ENCODE peak calls at places on chromosomes 6 and 20, in eight cellular contexts. P, V, I, D, X, R, B and S are unnamed samples.

GRCh38 chr6:85418059-85418458 is 31.8 kb upstream of the NT5E start:
- DNase-seq in P (no peak), V (peak), I (peak), D (no peak), X (no peak), R (no peak), B (no peak), S (no peak)

GRCh38 chr6:75275067-75275466 is 9.5 kb downstream of the TMEM30A start:
- DNase-seq in P (peak), V (peak), I (peak), D (no peak), X (no peak), R (no peak), B (no peak), S (no peak)

GRCh38 chr20:13142143-13142542 is 78.9 kb upstream of the ISM1 start:
- DNase-seq in P (no peak), V (no peak), I (no peak), D (no peak), X (no peak), R (no peak), B (no peak), S (no peak)

GRCh38 chr20:25484911-25485511 is 77.5 kb downstream of the GINS1 start:
- DNase-seq in P (peak), V (no peak), I (peak), D (no peak), X (peak), R (no peak), B (no peak), S (no peak)

GRCh38 chr6:27358786-27359185 is 29.8 kb upstream of the ZNF391 start:
- DNase-seq in P (no peak), V (no peak), I (no peak), D (no peak), X (no peak), R (no peak), B (no peak), S (no peak)

GRCh38 chr6:135044639-135045038 is 10.0 kb downstream of the HBS1L start:
- DNase-seq in P (no peak), V (no peak), I (no peak), D (no peak), X (no peak), R (no peak), B (no peak), S (no peak)

GRCh38 chr6:106488494-106489369 is 128.2 kb downstream of the CRYBG1 start:
- DNase-seq in P (no peak), V (peak), I (peak), D (no peak), X (no peak), R (no peak), B (no peak), S (no peak)

GRCh38 chr6:43532201-43532600 is 15.3 kb downstream of the POLR1C start:
- DNase-seq in P (no peak), V (peak), I (no peak), D (no peak), X (no peak), R (no peak), B (no peak), S (no peak)

GRCh38 chr20:4740774-4741431 is 19.2 kb downstream of the PRND start:
- DNase-seq in P (no peak), V (peak), I (peak), D (no peak), X (peak), R (peak), B (peak), S (no peak)

GRCh38 chr6:123182998-123183397 is 187.0 kb downstream of the CLVS2 start:
- DNase-seq in P (no peak), V (no peak), I (no peak), D (no peak), X (no peak), R (no peak), B (no peak), S (no peak)

GRCh38 chr6:3956054-3956453 is 106.9 kb downstream of the FAM50B start:
- DNase-seq in P (peak), V (no peak), I (peak), D (no peak), X (no peak), R (no peak), B (no peak), S (no peak)

GRCh38 chr6:24910331-24910849 is 25.4 kb downstream of the RIPOR2 start:
- DNase-seq in P (no peak), V (peak), I (peak), D (no peak), X (no peak), R (no peak), B (no peak), S (no peak)

GRCh38 chr6:3162565-3163247 is 5.4 kb upstream of the TUBB2A start:
- DNase-seq in P (no peak), V (peak), I (peak), D (no peak), X (peak), R (peak), B (peak), S (peak)

GRCh38 chr6:108117427-108118358 is 43.2 kb upstream of the OSTM1 start:
- DNase-seq in P (no peak), V (peak), I (peak), D (no peak), X (peak), R (no peak), B (peak), S (no peak)

GRCh38 chr6:32969685-32970412 is 1.5 kb downstream of the BRD2 start:
- DNase-seq in P (peak), V (peak), I (peak), D (no peak), X (peak), R (peak), B (peak), S (peak)

GRCh38 chr6:50978631-50979030 is 160.0 kb downstream of the TFAP2B start:
- DNase-seq in P (no peak), V (no peak), I (no peak), D (no peak), X (no peak), R (no peak), B (no peak), S (no peak)

GRCh38 chr20:35008411-35009342 is 53.0 kb downstream of the MYH7B start:
- DNase-seq in P (no peak), V (peak), I (no peak), D (no peak), X (no peak), R (peak), B (no peak), S (no peak)

GRCh38 chr6:7723041-7723447 is 2.9 kb upstream of the BMP6 start:
- DNase-seq in P (no peak), V (peak), I (peak), D (no peak), X (peak), R (peak), B (peak), S (peak)

GRCh38 chr6:37695273-37695672 is 2.4 kb downstream of the MDGA1 start:
- DNase-seq in P (no peak), V (no peak), I (no peak), D (no peak), X (no peak), R (no peak), B (no peak), S (no peak)

GRCh38 chr6:15441215-15441868 is 195.5 kb downstream of the JARID2 start:
- DNase-seq in P (no peak), V (peak), I (peak), D (no peak), X (peak), R (peak), B (peak), S (no peak)

GRCh38 chr6:135281227-135281626 is 100.1 kb downstream of the MYB start:
- DNase-seq in P (no peak), V (no peak), I (no peak), D (no peak), X (no peak), R (peak), B (no peak), S (no peak)

GRCh38 chr6:15916581-15916980 is 212.3 kb upstream of the MYLIP start:
- DNase-seq in P (no peak), V (no peak), I (no peak), D (no peak), X (no peak), R (no peak), B (no peak), S (no peak)

GRCh38 chr6:5541751-5542432 is 280.6 kb downstream of the FARS2 start:
- DNase-seq in P (peak), V (peak), I (peak), D (no peak), X (no peak), R (no peak), B (no peak), S (no peak)

GRCh38 chr20:34644951-34645350 is 31.9 kb downstream of the PIGU start:
- DNase-seq in P (no peak), V (no peak), I (no peak), D (no peak), X (no peak), R (no peak), B (no peak), S (no peak)

GRCh38 chr20:43838703-43839060 is 76.0 kb upstream of the TOX2 start:
- DNase-seq in P (no peak), V (no peak), I (no peak), D (no peak), X (no peak), R (no peak), B (no peak), S (no peak)

GRCh38 chr6:129212081-129212480 is 329.1 kb downstream of the LAMA2 start:
- DNase-seq in P (no peak), V (peak), I (peak), D (no peak), X (no peak), R (no peak), B (no peak), S (no peak)

GRCh38 chr6:84466521-84466920 is 239.1 kb upstream of the CEP162 start:
- DNase-seq in P (peak), V (peak), I (peak), D (no peak), X (no peak), R (no peak), B (peak), S (no peak)

GRCh38 chr6:167696261-167696660 is 130.4 kb upstream of the AFDN start:
- DNase-seq in P (no peak), V (no peak), I (no peak), D (no peak), X (no peak), R (no peak), B (no peak), S (no peak)

GRCh38 chr20:62359491-62360121 is 7.5 kb downstream of the LAMA5 start:
- DNase-seq in P (no peak), V (peak), I (peak), D (no peak), X (no peak), R (no peak), B (no peak), S (no peak)

GRCh38 chr6:29696147-29697129 is 15.5 kb upstream of the ZFP57 start:
- DNase-seq in P (no peak), V (peak), I (peak), D (no peak), X (peak), R (no peak), B (peak), S (no peak)

GRCh38 chr20:22810626-22811559 is 224.2 kb upstream of the SSTR4 start:
- DNase-seq in P (no peak), V (no peak), I (no peak), D (no peak), X (no peak), R (no peak), B (no peak), S (no peak)

GRCh38 chr20:5612476-5613291 is 137.5 kb upstream of the SHLD1 start:
- DNase-seq in P (no peak), V (peak), I (peak), D (no peak), X (no peak), R (no peak), B (no peak), S (no peak)

GRCh38 chr6:70700922-70701876 is 33.5 kb downstream of the SMAP1 start:
- DNase-seq in P (no peak), V (no peak), I (no peak), D (no peak), X (no peak), R (no peak), B (no peak), S (no peak)

GRCh38 chr6:82072113-82072512 is 175.4 kb downstream of the IBTK start:
- DNase-seq in P (no peak), V (peak), I (no peak), D (no peak), X (no peak), R (no peak), B (no peak), S (no peak)

GRCh38 chr6:14816106-14816864 is 429.6 kb upstream of the JARID2 start:
- DNase-seq in P (no peak), V (peak), I (peak), D (no peak), X (no peak), R (no peak), B (no peak), S (no peak)

GRCh38 chr20:1330075-1330830 is 1.3 kb upstream of the SDCBP2 start:
- DNase-seq in P (peak), V (peak), I (peak), D (peak), X (no peak), R (peak), B (no peak), S (no peak)
- H3K27ac ChIP-seq in P (peak), V (peak), I (no peak), D (peak), X (no peak), R (no peak), B (no peak), S (no peak)

GRCh38 chr6:31763617-31763940 is 1.1 kb downstream of the SAPCD1 start:
- DNase-seq in P (no peak), V (peak), I (peak), D (no peak), X (no peak), R (no peak), B (no peak), S (no peak)

GRCh38 chr6:31761343-31761742 is 1.1 kb upstream of the SAPCD1 start:
- DNase-seq in P (no peak), V (no peak), I (no peak), D (no peak), X (no peak), R (no peak), B (no peak), S (no peak)

GRCh38 chr6:31762878-31763616 is 591 bp downstream of the SAPCD1 start:
- DNase-seq in P (no peak), V (no peak), I (no peak), D (no peak), X (no peak), R (no peak), B (no peak), S (no peak)

GRCh38 chr6:31760790-31761189 is 1.7 kb upstream of the SAPCD1 start:
- DNase-seq in P (no peak), V (no peak), I (no peak), D (no peak), X (no peak), R (no peak), B (no peak), S (no peak)

DNA sequence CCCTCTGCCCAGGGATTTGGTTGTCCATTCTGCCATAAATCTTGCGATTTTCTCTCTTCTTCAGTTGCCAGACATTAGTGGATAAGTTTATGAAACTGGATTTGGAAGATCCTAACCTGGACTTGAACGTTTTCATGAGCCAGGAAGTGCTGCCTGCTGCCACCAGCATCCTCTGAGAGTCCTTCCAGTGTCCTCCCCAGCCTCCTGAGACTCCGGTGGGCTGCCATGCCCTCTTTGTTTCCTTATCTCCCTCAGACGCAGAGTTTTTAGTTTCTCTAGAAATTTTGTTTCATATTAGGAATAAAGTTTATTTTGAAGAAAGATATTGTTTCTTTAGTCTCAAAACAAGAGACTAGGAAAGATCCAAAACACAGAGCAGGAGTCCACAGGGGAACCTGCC is at the start of gene SAPCD1:
- DNase-seq in P (no peak), V (no peak), I (no peak), D (no peak), X (no peak), R (no peak), B (no peak), S (no peak)
- H3K27ac ChIP-seq in P (no peak), V (no peak), I (no peak), D (no peak), X (no peak), R (no peak), B (no peak), S (no peak)

GRCh38 chr20:8361008-8361652 is 229.1 kb downstream of the PLCB1 start:
- DNase-seq in P (no peak), V (peak), I (peak), D (peak), X (no peak), R (no peak), B (no peak), S (no peak)
- H3K27ac ChIP-seq in P (no peak), V (no peak), I (no peak), D (no peak), X (no peak), R (no peak), B (no peak), S (no peak)

DNA sequence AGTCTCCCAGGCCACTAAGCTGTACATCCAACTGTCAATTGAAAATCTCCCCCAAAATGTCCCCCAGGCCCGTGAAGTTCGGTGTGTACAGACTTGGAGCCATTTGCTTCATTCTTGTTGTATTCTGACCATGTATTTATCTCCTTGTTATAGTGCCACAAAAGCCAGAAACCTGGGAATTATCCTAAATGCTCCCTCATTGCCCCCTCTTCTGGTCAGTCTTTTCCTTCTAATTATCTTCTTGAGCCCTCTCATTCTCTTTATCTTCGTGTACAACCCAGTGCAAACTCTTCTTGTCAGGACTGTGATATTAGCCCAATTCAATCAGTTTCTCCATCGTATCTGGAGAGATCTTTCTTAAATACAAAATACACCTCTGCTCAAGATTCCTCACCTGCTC is 64.7 kb downstream of the RFX6 start:
- DNase-seq in P (no peak), V (no peak), I (no peak), D (no peak), X (no peak), R (no peak), B (no peak), S (no peak)
- H3K27ac ChIP-seq in P (no peak), V (no peak), I (no peak), D (no peak), X (no peak), R (no peak), B (no peak), S (no peak)

GRCh38 chr20:60359010-60359409 is 400.8 kb downstream of the CDH26 start:
- DNase-seq in P (no peak), V (no peak), I (no peak), D (no peak), X (no peak), R (no peak), B (no peak), S (no peak)
- H3K27ac ChIP-seq in P (no peak), V (no peak), I (no peak), D (no peak), X (no peak), R (no peak), B (no peak), S (no peak)

GRCh38 chr6:21874372-21874771 is 280.8 kb downstream of the SOX4 start:
- DNase-seq in P (no peak), V (no peak), I (no peak), D (no peak), X (no peak), R (no peak), B (no peak), S (no peak)
- H3K27ac ChIP-seq in P (no peak), V (no peak), I (no peak), D (no peak), X (no peak), R (no peak), B (peak), S (no peak)